ENCODE peak calls at places on chromosome 15, in five cellular contexts. D is aorta, S is ascending aorta, C is left lung, I is astrocyte. G is an unnamed sample.

GRCh38 chr15:65556622-65557021 is 26.4 kb downstream of the HACD3 start:
- DNase-seq in C (no peak), I (no peak), S (no peak), D (no peak), G (no peak)

GRCh38 chr15:42401544-42402478 is 42.5 kb downstream of the CAPN3 start:
- DNase-seq in D (no peak), S (no peak), C (no peak), I (no peak), G (no peak)

GRCh38 chr15:45414215-45414885 is 36.0 kb upstream of the GATM start:
- DNase-seq in C (no peak), D (no peak), S (no peak), I (no peak), G (no peak)

GRCh38 chr15:50137330-50137761 is 18.3 kb upstream of the ATP8B4 start:
- DNase-seq in I (peak), S (no peak), C (no peak), D (no peak), G (no peak)

GRCh38 chr15:100383302-100384107 is 41.7 kb upstream of the ADAMTS17 start:
- DNase-seq in I (peak), D (no peak), C (no peak), S (no peak), G (no peak)

GRCh38 chr15:33357845-33358244 is 47.1 kb downstream of the RYR3 start:
- DNase-seq in C (no peak), D (no peak), S (no peak), I (no peak), G (no peak)

GRCh38 chr15:76393614-76394013 is 57.0 kb downstream of the ISL2 start:
- DNase-seq in D (no peak), S (no peak), C (no peak), I (peak), G (no peak)

GRCh38 chr15:47460775-47461174 is 256.5 kb upstream of the SEMA6D start:
- DNase-seq in S (no peak), I (no peak), D (no peak), C (no peak), G (no peak)

GRCh38 chr15:72233759-72234158 is 2.8 kb upstream of the PKM start:
- DNase-seq in S (no peak), D (no peak), C (no peak), I (no peak), G (no peak)

GRCh38 chr15:51879555-51879954 is 50.1 kb downstream of the TMOD3 start:
- DNase-seq in D (no peak), I (peak), S (no peak), C (no peak), G (no peak)

GRCh38 chr15:67523337-67523736 is 2.4 kb downstream of the C15orf61 start:
- DNase-seq in I (no peak), C (no peak), D (no peak), S (no peak), G (no peak)

GRCh38 chr15:67524235-67524634 is 3.3 kb downstream of the C15orf61 start:
- DNase-seq in I (no peak), D (no peak), S (no peak), C (no peak), G (no peak)

GRCh38 chr15:67531379-67532059 is 10.6 kb downstream of the C15orf61 start:
- DNase-seq in S (no peak), C (no peak), I (peak), D (no peak), G (no peak)

GRCh38 chr15:67533873-67534272 is 8.6 kb upstream of the MAP2K5 start:
- DNase-seq in D (no peak), S (no peak), C (no peak), I (no peak), G (no peak)

DNA sequence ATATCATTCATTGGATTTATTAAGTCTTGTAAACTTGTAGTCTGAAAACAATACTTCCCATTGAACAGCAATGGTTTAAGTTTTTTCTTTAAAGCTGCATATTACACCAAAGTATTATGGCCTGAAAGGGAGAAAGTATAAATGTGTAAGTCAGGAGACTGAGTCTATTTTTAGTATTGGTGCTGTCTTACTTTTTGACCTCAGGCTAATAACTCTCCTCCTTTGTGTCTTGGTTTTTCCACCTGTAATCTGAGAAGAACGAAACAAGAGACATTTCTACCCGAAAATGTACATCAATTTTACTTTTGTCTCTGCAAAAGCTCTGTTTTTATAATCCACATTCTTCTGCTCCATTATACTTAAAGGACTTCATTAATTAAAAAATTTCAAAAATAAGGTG is 7.6 kb downstream of the C15orf61 start:
- DNase-seq in S (no peak), D (no peak), I (no peak), C (no peak), G (no peak)
- H3K27ac ChIP-seq in S (no peak), D (no peak), I (no peak), C (no peak), G (no peak)

GRCh38 chr15:70512772-70513362 is 250.5 kb downstream of the UACA start:
- DNase-seq in C (no peak), S (no peak), I (no peak), D (no peak), G (no peak)

GRCh38 chr15:70510433-70510832 is 252.9 kb downstream of the UACA start:
- DNase-seq in D (no peak), I (no peak), S (no peak), C (no peak), G (no peak)

GRCh38 chr15:70507772-70508351 is 255.5 kb downstream of the UACA start:
- DNase-seq in S (no peak), I (peak), C (peak), D (no peak), G (no peak)

GRCh38 chr15:70508561-70509281 is 254.6 kb downstream of the UACA start:
- DNase-seq in D (no peak), I (peak), C (peak), S (no peak), G (no peak)

DNA sequence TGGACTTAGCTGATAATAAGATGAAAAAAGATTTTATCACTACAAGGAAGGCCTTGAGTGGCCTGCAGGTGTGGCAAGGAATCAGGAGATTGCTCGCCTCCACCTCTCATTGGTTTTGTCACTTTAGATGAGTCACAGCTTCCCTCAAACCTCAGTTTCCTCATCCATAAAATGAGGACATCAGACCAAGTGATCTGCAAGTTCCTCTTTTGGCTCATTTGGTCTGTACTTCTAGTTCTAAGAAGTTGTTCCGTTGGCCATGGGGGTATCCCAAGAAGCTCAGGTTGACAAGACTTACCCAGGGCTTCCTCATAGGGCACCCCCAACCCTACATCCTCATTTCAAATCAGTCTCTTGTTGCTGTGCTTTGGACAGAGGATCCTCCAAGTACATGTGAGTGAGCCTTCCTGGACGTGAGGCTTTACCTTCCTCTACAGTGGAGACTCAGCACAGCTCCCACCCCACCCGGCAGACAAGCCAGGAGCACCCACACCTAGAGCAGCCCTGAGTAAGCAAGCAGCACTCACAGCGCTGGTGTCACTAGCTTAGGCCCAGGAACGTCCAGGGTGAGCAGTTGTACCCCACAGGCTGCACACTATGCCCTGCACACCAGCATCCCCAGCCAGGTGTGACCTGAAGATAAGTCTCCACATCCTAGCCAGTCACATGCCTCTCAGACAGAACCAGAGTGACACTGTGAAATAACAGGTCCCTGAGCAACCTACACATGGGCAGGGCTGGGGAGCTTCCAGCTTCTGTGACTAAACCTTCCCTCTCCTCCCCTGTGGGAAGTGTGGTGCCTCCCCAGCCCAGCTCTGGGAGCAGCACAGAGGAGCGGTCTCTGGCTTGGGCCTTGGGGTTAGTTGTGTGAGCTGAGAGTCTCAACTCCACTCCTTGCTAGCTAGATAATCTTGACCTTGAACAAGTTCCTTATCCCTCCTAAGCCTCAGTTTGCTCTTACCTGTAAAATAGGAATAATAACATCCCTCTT is 253.8 kb downstream of the UACA start:
- DNase-seq in D (no peak), S (no peak), I (no peak), C (peak), G (no peak)
- H3K4me3 ChIP-seq in D (no peak), S (no peak), I (peak), C (no peak), G (no peak)

GRCh38 chr15:38455096-38455495 is 1.2 kb downstream of the FAM98B start:
- DNase-seq in S (no peak), I (no peak), D (no peak), C (no peak), G (no peak)
- H3K27ac ChIP-seq in S (no peak), I (peak), D (no peak), C (peak), G (no peak)

GRCh38 chr15:78621810-78622402 is 1.1 kb upstream of the CHRNA3 start:
- DNase-seq in D (no peak), S (no peak), I (no peak), C (no peak), G (no peak)

GRCh38 chr15:78623786-78624497 is 3.1 kb upstream of the CHRNA3 start:
- DNase-seq in D (no peak), S (no peak), C (no peak), I (no peak), G (no peak)

GRCh38 chr15:78626611-78627010 is 5.8 kb upstream of the CHRNA3 start:
- DNase-seq in C (no peak), I (no peak), D (no peak), S (no peak), G (no peak)

GRCh38 chr15:78625621-78626280 is 5.0 kb upstream of the CHRNA3 start:
- DNase-seq in D (no peak), S (no peak), I (no peak), C (no peak), G (no peak)

DNA sequence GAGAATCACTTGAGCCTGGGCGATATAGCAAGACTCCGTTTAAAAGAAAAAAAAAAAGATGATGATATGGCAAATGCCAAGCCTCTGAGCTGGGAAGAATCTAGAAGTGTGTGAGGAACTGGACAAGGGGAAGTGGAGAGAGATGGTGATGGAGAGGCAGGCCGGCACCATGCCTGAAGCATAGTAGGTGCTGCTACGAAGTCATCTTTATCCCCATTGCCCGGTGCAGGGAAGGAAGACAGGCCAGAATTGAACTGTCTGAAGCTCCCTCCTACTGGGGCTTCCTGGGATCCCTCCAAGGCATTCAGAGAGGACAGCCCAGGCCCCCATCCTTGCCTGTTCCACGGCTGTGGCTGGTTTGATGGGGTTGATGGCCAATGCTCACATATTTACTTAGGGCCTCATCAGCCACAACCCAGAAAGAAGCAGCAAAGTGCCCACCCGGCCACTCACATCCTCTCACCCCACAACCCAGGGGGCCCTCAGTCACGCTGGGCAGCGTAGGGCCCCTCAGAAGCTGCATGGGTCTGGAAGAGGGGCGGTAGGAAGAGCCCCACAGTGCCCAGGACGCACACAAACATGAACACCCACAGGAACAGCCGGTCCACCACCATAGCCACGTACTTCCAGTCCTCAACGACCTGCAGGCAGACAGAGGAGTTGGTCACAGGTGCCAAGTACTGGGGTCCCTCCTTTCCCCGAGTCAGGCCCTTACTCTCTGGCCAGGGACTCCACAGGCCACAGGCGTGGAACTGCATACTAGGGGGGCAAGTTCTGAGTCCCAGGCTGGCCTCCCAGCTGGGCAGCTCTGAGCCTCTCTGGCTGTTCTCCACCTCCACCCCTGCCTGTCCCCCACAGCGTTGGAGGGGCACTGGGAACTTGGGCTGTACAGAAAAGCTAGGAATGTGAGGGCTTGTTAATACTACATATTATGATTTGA is 4.1 kb upstream of the CHRNA3 start:
- DNase-seq in I (no peak), S (no peak), D (no peak), C (no peak), G (no peak)
- H3K4me3 ChIP-seq in I (no peak), S (no peak), D (no peak), C (no peak), G (no peak)

GRCh38 chr15:81120069-81120468 is 14.0 kb upstream of the CFAP161 start:
- DNase-seq in D (no peak), S (no peak), I (no peak), C (no peak), G (no peak)

GRCh38 chr15:81117581-81117980 is 16.5 kb upstream of the CFAP161 start:
- DNase-seq in C (no peak), D (no peak), I (no peak), S (no peak), G (no peak)

GRCh38 chr15:81115054-81115939 is 18.8 kb upstream of the CFAP161 start:
- DNase-seq in I (no peak), S (no peak), C (no peak), D (no peak), G (no peak)

GRCh38 chr15:81118361-81118760 is 15.7 kb upstream of the CFAP161 start:
- DNase-seq in D (no peak), S (no peak), I (no peak), C (peak), G (no peak)

DNA sequence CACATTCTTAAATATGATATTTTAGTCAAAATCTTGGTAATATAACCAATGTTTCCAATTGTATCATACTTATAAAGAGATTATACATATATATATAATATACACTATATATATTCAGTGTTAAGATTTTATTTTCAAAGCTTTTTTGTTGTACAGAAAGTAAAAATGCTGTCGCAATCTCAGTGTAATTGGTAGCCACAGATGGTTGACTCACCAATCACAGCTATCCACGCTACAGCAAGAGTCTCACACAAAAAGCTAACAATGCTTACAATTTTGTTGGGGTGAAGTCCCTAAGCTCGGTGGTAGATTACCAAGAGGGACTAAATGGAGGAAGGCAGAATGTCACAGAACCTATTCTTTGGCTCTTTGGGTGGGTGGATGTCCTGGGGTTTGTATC is 16.9 kb upstream of the CFAP161 start:
- DNase-seq in I (no peak), D (no peak), S (no peak), C (no peak), G (no peak)
- H3K27ac ChIP-seq in I (no peak), D (no peak), S (no peak), C (no peak), G (no peak)

DNA sequence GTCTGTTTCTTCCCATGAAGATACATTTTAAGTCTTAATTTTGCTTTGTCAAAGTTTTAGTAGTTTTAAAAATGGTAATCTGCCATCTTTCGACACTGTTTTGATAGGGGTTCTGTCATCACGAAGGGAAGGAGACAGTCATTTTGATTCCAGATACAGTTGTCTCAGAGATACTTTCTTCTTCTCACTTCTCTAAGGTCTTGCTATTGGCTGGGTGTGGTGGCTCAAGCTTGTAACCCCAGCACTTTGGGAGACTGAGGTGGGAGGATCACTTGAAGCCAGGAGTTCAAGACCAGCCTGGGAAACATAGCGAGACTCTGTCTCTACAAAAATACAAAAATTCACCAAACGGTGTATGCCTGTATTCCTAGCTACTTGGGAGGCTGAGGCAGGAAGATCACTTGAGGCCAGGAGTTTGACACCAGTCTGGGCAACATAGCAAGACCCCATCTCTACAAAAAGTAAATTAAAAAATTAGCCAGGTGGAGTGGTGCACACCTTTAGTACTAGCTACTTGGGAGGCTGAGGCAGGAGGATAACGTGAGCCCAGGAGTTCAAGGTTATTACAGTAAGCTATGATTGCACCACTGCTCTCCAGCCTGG is 3.3 kb downstream of the RAB8B start:
- DNase-seq in I (no peak), D (no peak), C (no peak), S (no peak), G (no peak)
- H3K4me3 ChIP-seq in I (no peak), D (no peak), C (no peak), S (no peak), G (peak)

GRCh38 chr15:38972831-38973230 is 408.2 kb upstream of the RASGRP1 start:
- DNase-seq in S (no peak), C (no peak), D (no peak), I (peak), G (no peak)
- H3K27ac ChIP-seq in S (no peak), C (no peak), D (no peak), I (no peak), G (no peak)

GRCh38 chr15:90400005-90400758 is 12.1 kb downstream of the IQGAP1 start:
- DNase-seq in C (no peak), S (no peak), I (no peak), D (no peak), G (no peak)

GRCh38 chr15:90400759-90401314 is 12.8 kb downstream of the IQGAP1 start:
- DNase-seq in I (peak), S (peak), C (no peak), D (peak), G (peak)

GRCh38 chr15:90401499-90401898 is 13.5 kb downstream of the IQGAP1 start:
- DNase-seq in D (no peak), I (no peak), S (no peak), C (no peak), G (no peak)

GRCh38 chr15:90402806-90403205 is 14.8 kb downstream of the IQGAP1 start:
- DNase-seq in S (no peak), C (no peak), D (no peak), I (no peak), G (no peak)

DNA sequence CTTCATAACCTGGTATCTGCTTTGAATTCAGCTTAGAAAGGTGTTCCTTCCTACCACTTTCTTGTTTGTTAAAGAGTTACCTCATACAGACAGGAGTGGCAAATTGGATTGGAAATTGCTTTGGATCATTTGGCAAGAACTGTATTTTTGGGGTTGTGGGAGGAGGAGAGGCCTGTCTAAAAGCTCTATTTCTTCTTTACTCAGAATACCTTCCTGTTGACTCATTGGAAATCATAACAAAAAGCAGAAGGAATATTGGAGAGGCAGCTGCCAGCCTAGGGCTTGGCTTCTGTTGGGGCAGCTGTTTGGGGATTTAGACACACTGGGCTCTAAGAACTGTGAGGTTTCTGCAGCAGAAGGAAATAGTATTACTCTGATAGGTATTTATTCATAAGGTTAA is 14.2 kb downstream of the IQGAP1 start:
- DNase-seq in S (no peak), C (no peak), I (peak), D (peak), G (no peak)
- H3K4me3 ChIP-seq in S (no peak), C (no peak), I (peak), D (no peak), G (no peak)

GRCh38 chr15:40796508-40796907 is 10.4 kb upstream of the ZFYVE19 start:
- DNase-seq in I (no peak), S (no peak), D (peak), C (no peak), G (no peak)
- H3K27ac ChIP-seq in I (no peak), S (no peak), D (no peak), C (no peak), G (peak)

GRCh38 chr15:84631706-84632272 is 22.3 kb downstream of the WDR73 start:
- DNase-seq in D (peak), S (no peak), I (no peak), C (no peak), G (no peak)
- H3K4me3 ChIP-seq in D (peak), S (peak), I (peak), C (peak), G (peak)

G was measured in esophagus squamous epithelium.